ENCODE peak calls at places on chromosomes 16 and 17, in five cellular contexts. M is lung; V is activated CD4-positive, CD25-positive, alpha-beta regulatory T cell; I is vagina; K is activated CD4-positive, alpha-beta T cell treated with anti-CD3 and anti-CD28 coated beads, Interleukin-2, amount 50 U/mL, for 1 hour. U is an unnamed sample.

GRCh38 chr16:50268352-50268751 is 2.0 kb downstream of the ADCY7 start:
- DNase-seq in V (no peak), K (no peak), M (no peak), I (no peak), U (no peak)

GRCh38 chr16:8851761-8852403 is 16.9 kb downstream of the CARHSP1 start:
- DNase-seq in K (no peak), M (no peak), I (no peak), V (no peak), U (no peak)

GRCh38 chr17:19546289-19547065 is 12.8 kb downstream of the SLC47A1 start:
- DNase-seq in K (no peak), I (no peak), V (no peak), M (peak; percentile 37), U (no peak)

GRCh38 chr17:79619196-79619595 is 8.3 kb upstream of the RBFOX3 start:
- DNase-seq in V (no peak), I (no peak), M (no peak), K (no peak), U (no peak)

GRCh38 chr16:843771-844170 is 43.2 kb upstream of the GNG13 start:
- DNase-seq in V (no peak), M (no peak), K (no peak), I (no peak), U (no peak)

GRCh38 chr17:36813957-36814356 is 123.3 kb upstream of the LHX1 start:
- DNase-seq in K (no peak), V (no peak), M (no peak), I (no peak), U (no peak)

GRCh38 chr17:17056167-17056562 is 13.9 kb downstream of the MPRIP start:
- DNase-seq in M (no peak), K (no peak), V (no peak), I (no peak), U (no peak)

GRCh38 chr16:85082553-85083050 is 29.7 kb downstream of the CIBAR2 start:
- DNase-seq in I (no peak), V (no peak), M (no peak), K (no peak), U (no peak)

GRCh38 chr17:4551141-4551540 is 4.0 kb downstream of the MYBBP1A start:
- DNase-seq in V (no peak), I (no peak), M (no peak), K (no peak), U (no peak)

GRCh38 chr16:54283735-54284318 is 2.8 kb downstream of the IRX3 start:
- DNase-seq in M (no peak), V (no peak), K (no peak), I (no peak), U (no peak)

GRCh38 chr17:72861811-72862210 is 230.7 kb downstream of the SLC39A11 start:
- DNase-seq in V (no peak), K (no peak), I (no peak), M (no peak), U (no peak)

GRCh38 chr17:75808905-75809621 is 24.5 kb downstream of the UNK start:
- DNase-seq in K (no peak), V (no peak), M (no peak), I (no peak), U (no peak)

GRCh38 chr16:46629331-46629843 is 8.2 kb upstream of the SHCBP1 start:
- DNase-seq in V (no peak), K (no peak), M (no peak), I (no peak), U (no peak)

GRCh38 chr17:57898487-57899311 is 48.9 kb upstream of the MRPS23 start:
- DNase-seq in V (no peak), I (no peak), K (no peak), M (peak; percentile 75), U (no peak)

GRCh38 chr17:3963214-3964201 is 729 bp downstream of the ATP2A3 start:
- DNase-seq in K (peak; percentile 62), M (no peak), I (no peak), V (peak; percentile 79), U (no peak)

GRCh38 chr16:4376126-4376819 is 4.6 kb downstream of the VASN start:
- DNase-seq in M (peak; percentile 86), V (no peak), K (no peak), I (no peak), U (peak; percentile 79)

GRCh38 chr16:84356591-84357116 is 11.7 kb upstream of the ATP2C2 start:
- DNase-seq in K (no peak), V (no peak), M (no peak), I (no peak), U (no peak)

GRCh38 chr17:48997827-48998556 is 807 bp downstream of the IGF2BP1 start:
- DNase-seq in I (peak; percentile 82), V (no peak), M (no peak), K (no peak), U (no peak)

GRCh38 chr17:42748906-42749798 is 4.3 kb upstream of the EZH1 start:
- DNase-seq in V (no peak), K (no peak), M (no peak), I (no peak), U (no peak)

GRCh38 chr17:41494524-41494923 is 4.8 kb upstream of the KRT36 start:
- DNase-seq in M (no peak), K (no peak), I (no peak), V (no peak), U (no peak)

GRCh38 chr16:81485225-81485624 is 40.6 kb downstream of the CMIP start:
- DNase-seq in I (no peak), V (no peak), K (no peak), M (no peak), U (no peak)

GRCh38 chr16:46715769-46716305 is 26.4 kb downstream of the ORC6 start:
- DNase-seq in K (no peak), I (no peak), M (no peak), V (no peak), U (no peak)

U was measured in thoracic aorta.